ENCODE peak calls at places on chromosomes 11 and 22, in ten cellular contexts. G, A, D, C, F, X, I, S, E and U are unnamed samples.

GRCh38 chr22:34429314-34429713 is 509.0 kb upstream of the LARGE1 start:
- DNase-seq in G (no peak), A (no peak), D (no peak), C (no peak), F (no peak), X (no peak), I (no peak), S (no peak), E (no peak), U (no peak)

GRCh38 chr22:45553333-45554039 is 50.8 kb downstream of the FBLN1 start:
- DNase-seq in G (peak), A (peak), D (peak), C (peak), F (peak), X (peak), I (peak), S (peak), E (peak), U (no peak)

GRCh38 chr11:85098996-85099395 is 528.1 kb downstream of the DLG2 start:
- DNase-seq in G (no peak), A (no peak), D (no peak), C (no peak), F (peak), X (no peak), I (no peak), S (no peak), E (no peak), U (no peak)

GRCh38 chr11:17695454-17696441 is 23.6 kb upstream of the MYOD1 start:
- DNase-seq in G (no peak), A (no peak), D (no peak), C (no peak), F (no peak), X (no peak), I (no peak), S (peak), E (no peak), U (no peak)

GRCh38 chr11:108278546-108278945 is 55.7 kb downstream of the ATM start:
- DNase-seq in G (no peak), A (no peak), D (no peak), C (peak), F (peak), X (no peak), I (no peak), S (no peak), E (peak), U (no peak)

GRCh38 chr22:46596819-46597218 is 23.4 kb upstream of the GRAMD4 start:
- DNase-seq in G (no peak), A (no peak), D (no peak), C (no peak), F (no peak), X (no peak), I (peak), S (no peak), E (no peak), U (no peak)

GRCh38 chr11:64619811-64620285 is 28.8 kb downstream of the SLC22A12 start:
- DNase-seq in G (no peak), A (peak), D (no peak), C (peak), F (peak), X (peak), I (no peak), S (no peak), E (peak), U (no peak)

GRCh38 chr22:33919591-33920501 is at the start of gene LARGE1:
- DNase-seq in G (peak), A (peak), D (peak), C (peak), F (peak), X (peak), I (peak), S (peak), E (peak), U (no peak)

DNA sequence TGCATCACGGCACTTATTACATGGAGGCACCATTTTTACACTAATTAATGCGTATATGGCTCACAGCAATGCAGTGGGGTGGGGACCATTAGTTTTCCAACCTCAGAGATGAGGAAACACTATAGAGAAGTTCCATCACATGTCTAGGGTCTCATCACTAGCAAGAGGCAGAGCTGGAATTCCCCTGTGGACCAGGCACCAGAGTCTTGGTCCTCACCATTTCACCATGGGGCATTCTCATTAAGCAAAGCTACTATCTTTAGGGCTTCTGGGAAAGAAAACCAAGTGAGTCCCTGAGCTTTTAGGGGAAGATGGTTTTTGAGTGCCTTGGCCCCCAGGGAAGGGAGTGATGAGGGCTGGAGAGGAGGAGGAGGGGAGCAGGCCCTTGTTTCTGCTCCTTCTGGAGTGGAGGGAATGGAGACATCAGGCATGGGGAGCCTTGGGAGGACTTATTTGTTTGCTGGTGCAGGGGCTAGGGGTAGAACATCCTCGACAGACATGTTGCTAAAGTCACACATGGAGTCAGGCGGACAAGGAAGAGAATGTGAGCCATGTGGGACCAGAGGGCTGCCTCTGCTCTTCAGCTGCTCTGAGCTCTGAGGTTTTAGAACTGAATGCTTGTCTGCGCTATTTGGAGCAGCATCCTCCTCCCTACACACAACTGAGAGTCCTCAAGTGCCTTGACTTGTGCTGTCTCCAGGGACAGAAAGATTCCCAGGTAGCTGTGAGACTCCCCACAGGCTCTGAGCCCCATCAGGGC is 40.3 kb upstream of the ZBED5 start:
- DNase-seq in G (no peak), A (no peak), D (no peak), C (no peak), F (no peak), X (no peak), I (no peak), S (no peak), E (no peak), U (no peak)
- H3K4me3 ChIP-seq in G (no peak), A (no peak), D (peak), C (no peak), F (peak), X (no peak), I (no peak), S (no peak), E (no peak), U (no peak)

DNA sequence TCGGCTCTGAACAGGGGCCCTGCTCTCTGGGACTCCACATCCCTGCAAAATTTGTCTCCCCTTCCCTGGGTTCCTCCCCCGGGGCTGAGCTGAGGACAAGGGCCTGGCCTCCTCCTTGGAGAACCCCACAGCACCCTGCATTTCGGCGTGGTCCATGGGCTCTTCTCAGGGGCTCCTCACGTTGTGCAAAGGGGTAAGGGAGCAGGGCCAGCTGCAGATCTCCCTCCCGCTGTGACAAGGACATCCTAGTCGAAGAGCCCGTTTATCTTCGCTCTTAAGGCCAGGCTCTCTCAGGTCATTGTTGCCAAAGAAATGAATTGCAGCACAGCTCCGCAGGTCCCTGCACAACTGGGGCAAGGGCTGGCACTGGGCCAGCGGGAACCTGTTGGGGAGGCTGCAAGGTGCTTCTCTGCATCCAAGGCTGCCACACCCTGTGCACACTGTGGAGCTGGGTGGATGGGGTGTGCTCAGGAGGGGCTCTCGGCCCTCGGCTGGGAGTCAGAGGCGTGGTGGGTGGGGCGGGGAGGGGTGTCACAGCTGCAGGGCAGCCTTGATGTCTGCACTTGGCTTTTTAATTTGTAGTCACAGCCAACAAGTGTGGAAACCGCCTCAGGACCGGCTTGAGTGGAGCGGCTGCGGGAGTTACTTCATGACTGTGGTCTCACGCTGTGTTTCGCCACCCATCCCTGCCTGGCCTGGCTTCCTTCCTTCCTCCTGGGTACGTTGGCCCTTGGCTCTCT is 26.6 kb upstream of the SEPTIN5 start:
- DNase-seq in G (no peak), A (no peak), D (no peak), C (no peak), F (no peak), X (no peak), I (no peak), S (no peak), E (peak), U (no peak)
- H3K27ac ChIP-seq in G (no peak), A (no peak), D (no peak), C (no peak), F (no peak), X (no peak), I (no peak), S (no peak), E (no peak), U (no peak)

DNA sequence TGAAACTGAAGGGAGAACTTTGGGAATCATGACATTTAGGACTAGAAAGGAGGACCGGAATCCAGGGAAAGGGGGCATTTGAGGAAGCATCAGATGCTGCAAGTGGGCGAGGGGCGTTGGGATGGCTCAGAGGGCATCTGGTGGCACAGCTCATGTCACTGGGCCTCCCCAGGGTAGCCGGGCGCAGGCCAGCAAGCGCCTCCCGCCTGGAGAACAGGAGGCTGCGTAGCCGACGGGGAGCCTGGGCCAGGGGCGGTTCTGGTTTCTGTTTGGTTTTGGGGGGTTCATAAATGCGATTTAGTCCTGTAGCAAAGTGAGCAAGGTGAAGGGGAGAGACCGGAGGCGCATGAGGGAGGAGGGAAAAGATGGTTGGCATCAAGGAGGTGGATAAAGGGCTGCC is 443 bp upstream of the ST14 start:
- DNase-seq in G (no peak), A (no peak), D (no peak), C (no peak), F (no peak), X (no peak), I (no peak), S (peak), E (no peak), U (no peak)
- H3K4me3 ChIP-seq in G (no peak), A (no peak), D (no peak), C (peak), F (no peak), X (no peak), I (peak), S (peak), E (peak), U (no peak)

GRCh38 chr11:111378773-111379499 is at the start of gene POU2AF1:
- DNase-seq in G (no peak), A (no peak), D (peak), C (no peak), F (no peak), X (no peak), I (peak), S (no peak), E (no peak), U (peak)
- H3K27ac ChIP-seq in G (no peak), A (no peak), D (no peak), C (no peak), F (no peak), X (no peak), I (peak), S (no peak), E (no peak), U (peak)

GRCh38 chr22:37892566-37893338 is 13.3 kb upstream of the MICALL1 start:
- DNase-seq in G (no peak), A (peak), D (peak), C (no peak), F (peak), X (no peak), I (no peak), S (no peak), E (peak), U (no peak)

GRCh38 chr22:37896939-37897338 is 9.2 kb upstream of the MICALL1 start:
- DNase-seq in G (no peak), A (no peak), D (no peak), C (no peak), F (no peak), X (no peak), I (no peak), S (no peak), E (no peak), U (no peak)

GRCh38 chr22:37893583-37893983 is 12.5 kb upstream of the MICALL1 start:
- DNase-seq in G (no peak), A (no peak), D (no peak), C (no peak), F (no peak), X (no peak), I (no peak), S (no peak), E (no peak), U (no peak)

GRCh38 chr22:37896181-37896592 is 9.9 kb upstream of the MICALL1 start:
- DNase-seq in G (no peak), A (no peak), D (no peak), C (no peak), F (no peak), X (no peak), I (peak), S (no peak), E (no peak), U (no peak)

DNA sequence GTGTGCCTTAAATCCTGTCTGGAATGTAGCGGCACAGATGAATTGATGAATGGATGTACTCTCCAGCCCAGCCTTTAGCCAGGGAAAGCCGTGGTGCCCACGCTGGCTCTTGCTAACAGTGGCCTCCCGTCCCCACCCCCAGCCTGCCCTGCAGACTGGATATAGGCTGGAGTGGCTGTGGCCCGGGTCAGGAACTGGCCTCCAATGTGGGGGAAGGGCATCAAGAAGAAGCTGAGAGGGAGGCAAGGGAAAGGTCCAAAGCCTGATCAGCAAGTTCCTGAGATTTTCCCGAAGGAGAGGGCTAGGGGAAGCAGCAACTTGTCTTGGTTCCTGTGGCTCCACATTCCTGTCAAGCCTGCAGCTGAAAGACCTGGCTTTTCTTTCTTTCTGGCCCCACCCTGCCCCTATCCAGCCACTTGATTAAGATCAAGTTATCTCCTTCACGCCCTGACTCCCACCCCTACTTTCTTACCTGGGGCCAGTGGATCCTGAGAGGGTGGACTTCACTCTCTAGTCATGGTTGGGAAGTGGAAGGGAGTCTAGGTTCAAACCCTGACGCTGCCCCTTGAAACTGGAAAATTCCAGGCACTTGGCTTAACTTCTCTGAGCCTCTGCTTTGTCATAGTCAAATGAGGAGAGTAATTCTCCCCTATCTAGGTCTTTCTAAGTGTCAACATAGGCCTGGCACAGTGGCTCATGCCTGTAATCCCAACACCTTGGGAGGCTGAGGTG is 11.0 kb upstream of the MICALL1 start:
- DNase-seq in G (no peak), A (no peak), D (no peak), C (no peak), F (no peak), X (no peak), I (peak), S (peak), E (no peak), U (no peak)
- H3K4me3 ChIP-seq in G (no peak), A (no peak), D (no peak), C (no peak), F (no peak), X (no peak), I (no peak), S (no peak), E (no peak), U (no peak)

GRCh38 chr11:70312401-70313357 is 42.2 kb downstream of the PPFIA1 start:
- DNase-seq in G (no peak), A (no peak), D (no peak), C (no peak), F (no peak), X (no peak), I (no peak), S (no peak), E (peak), U (no peak)
- H3K27ac ChIP-seq in G (peak), A (no peak), D (no peak), C (no peak), F (no peak), X (no peak), I (no peak), S (no peak), E (no peak), U (no peak)

GRCh38 chr11:130000552-130001176 is 2.0 kb downstream of the PRDM10 start:
- DNase-seq in G (no peak), A (no peak), D (no peak), C (no peak), F (no peak), X (no peak), I (no peak), S (no peak), E (no peak), U (no peak)
- H3K4me3 ChIP-seq in G (peak), A (peak), D (peak), C (peak), F (peak), X (no peak), I (peak), S (no peak), E (peak), U (no peak)

GRCh38 chr11:95461348-95461747 is 230.3 kb upstream of the SESN3 start:
- DNase-seq in G (no peak), A (no peak), D (no peak), C (no peak), F (no peak), X (no peak), I (no peak), S (no peak), E (no peak), U (no peak)
- H3K27ac ChIP-seq in G (no peak), A (no peak), D (no peak), C (no peak), F (no peak), X (no peak), I (no peak), S (no peak), E (no peak), U (no peak)

DNA sequence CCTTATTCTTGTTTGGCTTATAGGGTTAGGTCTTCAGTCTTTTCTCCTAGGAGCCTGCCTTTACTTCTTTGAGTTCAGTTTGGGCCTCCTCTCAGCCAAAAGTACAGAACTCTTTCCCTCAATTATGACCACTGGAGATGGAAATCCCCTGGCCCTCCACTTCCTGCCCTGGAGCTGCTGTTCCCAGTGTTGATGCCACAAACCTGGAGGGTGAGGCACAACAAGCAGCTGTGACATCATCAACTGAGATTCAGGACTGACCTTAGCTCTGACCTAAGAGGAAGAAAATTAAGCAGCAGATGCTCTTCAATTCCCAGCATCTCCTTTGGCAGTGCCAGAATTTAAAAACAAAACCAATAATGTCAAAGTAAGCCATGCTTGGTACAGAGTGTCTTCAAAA is 3.0 kb downstream of the ABTB2 start:
- DNase-seq in G (no peak), A (no peak), D (no peak), C (no peak), F (peak), X (no peak), I (no peak), S (no peak), E (no peak), U (no peak)
- H3K4me3 ChIP-seq in G (peak), A (no peak), D (peak), C (no peak), F (no peak), X (no peak), I (no peak), S (no peak), E (no peak), U (no peak)